ENCODE peak calls at places on chromosomes 2 and 18, in eight cellular contexts. Y, P, M, F, I, U, H and V are unnamed samples.

GRCh38 chr18:49757513-49758262 is 55.6 kb downstream of the ACAA2 start:
- DNase-seq in I (no peak), P (no peak), H (no peak), Y (no peak), M (no peak), F (peak; percentile 49), U (no peak), V (no peak)

GRCh38 chr2:200040831-200041230 is 85.4 kb downstream of the MAIP1 start:
- DNase-seq in P (no peak), I (no peak), U (no peak), Y (no peak), H (no peak), F (no peak), M (no peak), V (no peak)

GRCh38 chr2:9071032-9071431 is 67.5 kb upstream of the MBOAT2 start:
- DNase-seq in U (no peak), Y (no peak), H (no peak), F (no peak), P (peak; percentile 99), I (no peak), M (no peak), V (no peak)

GRCh38 chr2:172021955-172022354 is 22.2 kb downstream of the METAP1D start:
- DNase-seq in Y (peak; percentile 18), P (no peak), M (no peak), F (no peak), U (no peak), I (no peak), H (no peak), V (no peak)

GRCh38 chr2:47043142-47043890 is 111.8 kb downstream of the STPG4 start:
- DNase-seq in H (no peak), Y (no peak), M (no peak), U (no peak), F (peak; percentile 92), I (no peak), P (peak; percentile 94), V (peak; percentile 47)

GRCh38 chr2:240520974-240521350 is 36.8 kb downstream of the ANKMY1 start:
- DNase-seq in I (no peak), M (no peak), Y (no peak), F (no peak), P (no peak), H (no peak), U (no peak), V (no peak)

GRCh38 chr18:70907673-70908072 is 618.8 kb downstream of the SOCS6 start:
- DNase-seq in P (no peak), Y (peak; percentile 92), F (peak; percentile 28), I (no peak), M (no peak), U (no peak), H (no peak), V (no peak)

GRCh38 chr2:120821446-120822160 is 85.9 kb downstream of the GLI2 start:
- DNase-seq in P (no peak), H (no peak), U (no peak), Y (no peak), F (no peak), M (no peak), I (no peak), V (no peak)

GRCh38 chr18:62324917-62325805 is at the start of gene TNFRSF11A:
- DNase-seq in U (no peak), H (peak; percentile 44), F (no peak), M (peak; percentile 51), Y (peak; percentile 54), I (no peak), P (peak; percentile 58), V (no peak)

GRCh38 chr2:189347540-189347939 is 93.7 kb upstream of the WDR75 start:
- DNase-seq in U (peak; percentile 32), P (peak; percentile 80), H (peak; percentile 2), Y (peak; percentile 7), M (no peak), I (no peak), F (no peak), V (peak; percentile 79)

GRCh38 chr2:46183426-46183825 is 113.8 kb upstream of the EPAS1 start:
- DNase-seq in M (no peak), H (no peak), P (no peak), I (no peak), Y (no peak), F (no peak), U (no peak), V (no peak)

GRCh38 chr2:23904692-23905091 is 22.2 kb downstream of the ATAD2B start:
- DNase-seq in H (no peak), Y (no peak), U (no peak), P (no peak), I (no peak), M (no peak), F (no peak), V (no peak)